ENCODE peak calls at places on chromosomes 2 and 18, in seven cellular contexts. C is HS-27A, E is HS-5, Q is caudate nucleus, J is Caki2, A is AML-193, D is T-helper 9 cell. L is an unnamed sample.

GRCh38 chr2:174615951-174616436 is 18.4 kb upstream of the WIPF1 start:
- DNase-seq in A (no peak), C (no peak), Q (no peak), E (no peak), D (no peak), J (no peak), L (no peak)

GRCh38 chr18:79528846-79529245 is 133.1 kb downstream of the NFATC1 start:
- DNase-seq in Q (no peak), J (peak), E (peak), C (no peak), A (peak), D (peak), L (peak)

GRCh38 chr18:62996552-62996951 is 281.2 kb downstream of the PHLPP1 start:
- DNase-seq in D (no peak), A (no peak), E (no peak), C (no peak), Q (no peak), J (no peak), L (no peak)

GRCh38 chr2:43898134-43898957 is 59.6 kb downstream of the ABCG8 start:
- DNase-seq in D (no peak), E (no peak), Q (no peak), C (no peak), J (no peak), A (no peak), L (no peak)

GRCh38 chr2:121475811-121476571 is 54.7 kb upstream of the RNU4ATAC start:
- DNase-seq in D (no peak), J (no peak), E (no peak), C (no peak), A (no peak), Q (no peak), L (no peak)

GRCh38 chr2:230974096-230974913 is 21.6 kb upstream of the SPATA3 start:
- DNase-seq in D (peak), E (peak), Q (no peak), J (no peak), C (peak), A (no peak), L (no peak)

GRCh38 chr2:236112466-236112865 is 55.7 kb downstream of the GBX2 start:
- DNase-seq in E (no peak), Q (no peak), A (no peak), D (no peak), C (no peak), J (no peak), L (no peak)

GRCh38 chr2:122736279-122736678 is 980.8 kb downstream of the TSN start:
- DNase-seq in A (no peak), Q (no peak), E (no peak), D (no peak), C (no peak), J (peak), L (no peak)

GRCh38 chr2:219650426-219651248 is 23.2 kb downstream of the SLC4A3 start:
- DNase-seq in C (no peak), J (no peak), Q (no peak), E (no peak), A (no peak), D (no peak), L (no peak)

GRCh38 chr2:84257871-84258270 is 201.2 kb downstream of the SUCLG1 start:
- DNase-seq in C (no peak), J (no peak), D (no peak), A (no peak), Q (no peak), E (no peak), L (no peak)

GRCh38 chr2:119440501-119440870 is 8.8 kb downstream of the TMEM37 start:
- DNase-seq in C (no peak), A (no peak), Q (no peak), D (no peak), E (no peak), J (no peak), L (no peak)

GRCh38 chr2:168494190-168494711 is 38.2 kb downstream of the CERS6 start:
- DNase-seq in Q (no peak), D (no peak), E (no peak), C (no peak), J (no peak), A (no peak), L (no peak)

GRCh38 chr2:25853038-25853638 is 25.1 kb downstream of the ASXL2 start:
- DNase-seq in C (no peak), J (no peak), E (no peak), D (no peak), Q (no peak), A (peak), L (no peak)